ENCODE peak calls at places on chromosomes 5 and 9, in six cellular contexts. One of them, this sample, is unnamed.

GRCh38 chr5:146560205-146560812 is 44.3 kb upstream of the GPR151 start:
- DNase-seq in GM03348: peak; percentile 37
- DNase-seq in NCI-H2227 treated with DMSO at 0.1 percent for 48 hours: no peak
- DNase-seq in left lung: no peak
- DNase-seq in naive B cell: no peak
- DNase-seq in Calu3: no peak
- DNase-seq in this sample: peak; percentile 25

GRCh38 chr5:160159991-160160826 is 41.0 kb upstream of the PWWP2A start:
- DNase-seq in NCI-H2227 treated with DMSO at 0.1 percent for 48 hours: peak; percentile 33
- DNase-seq in Calu3: no peak
- DNase-seq in GM03348: no peak
- DNase-seq in left lung: no peak
- DNase-seq in naive B cell: no peak
- DNase-seq in this sample: no peak

GRCh38 chr5:58231041-58231440 is 228.8 kb downstream of the PLK2 start:
- DNase-seq in naive B cell: no peak
- DNase-seq in NCI-H2227 treated with DMSO at 0.1 percent for 48 hours: no peak
- DNase-seq in left lung: no peak
- DNase-seq in Calu3: no peak
- DNase-seq in GM03348: no peak
- DNase-seq in this sample: no peak

GRCh38 chr5:125227333-125228075 is 481.1 kb upstream of the ZNF608 start:
- DNase-seq in NCI-H2227 treated with DMSO at 0.1 percent for 48 hours: peak; percentile 8
- DNase-seq in Calu3: peak; percentile 66
- DNase-seq in naive B cell: no peak
- DNase-seq in left lung: no peak
- DNase-seq in GM03348: peak; percentile 17
- DNase-seq in this sample: peak; percentile 15

GRCh38 chr9:98559568-98559967 is 149.2 kb downstream of the GABBR2 start:
- DNase-seq in left lung: no peak
- DNase-seq in GM03348: no peak
- DNase-seq in Calu3: no peak
- DNase-seq in NCI-H2227 treated with DMSO at 0.1 percent for 48 hours: no peak
- DNase-seq in naive B cell: no peak
- DNase-seq in this sample: no peak

GRCh38 chr9:70504814-70505213 is 90.4 kb upstream of the KLF9 start:
- DNase-seq in GM03348: no peak
- DNase-seq in Calu3: no peak
- DNase-seq in left lung: no peak
- DNase-seq in NCI-H2227 treated with DMSO at 0.1 percent for 48 hours: no peak
- DNase-seq in naive B cell: no peak
- DNase-seq in this sample: peak; percentile 91

GRCh38 chr5:16050414-16050813 is 129.2 kb downstream of the MARCHF11 start:
- DNase-seq in Calu3: no peak
- DNase-seq in naive B cell: no peak
- DNase-seq in left lung: no peak
- DNase-seq in GM03348: no peak
- DNase-seq in NCI-H2227 treated with DMSO at 0.1 percent for 48 hours: no peak
- DNase-seq in this sample: no peak

GRCh38 chr5:14407746-14408175 is 173.8 kb upstream of the OTULINL start:
- DNase-seq in GM03348: peak; percentile 37
- DNase-seq in naive B cell: no peak
- DNase-seq in Calu3: no peak
- DNase-seq in NCI-H2227 treated with DMSO at 0.1 percent for 48 hours: no peak
- DNase-seq in left lung: no peak
- DNase-seq in this sample: peak; percentile 65

GRCh38 chr9:127181315-127181580 is 58.8 kb upstream of the ANGPTL2 start:
- DNase-seq in naive B cell: no peak
- DNase-seq in left lung: no peak
- DNase-seq in GM03348: no peak
- DNase-seq in Calu3: no peak
- DNase-seq in NCI-H2227 treated with DMSO at 0.1 percent for 48 hours: no peak
- DNase-seq in this sample: no peak

GRCh38 chr5:191949-192690 is 825 bp downstream of the LRRC14B start:
- DNase-seq in naive B cell: no peak
- DNase-seq in NCI-H2227 treated with DMSO at 0.1 percent for 48 hours: no peak
- DNase-seq in Calu3: no peak
- DNase-seq in GM03348: no peak
- DNase-seq in left lung: peak; percentile 75
- DNase-seq in this sample: no peak

GRCh38 chr5:132446621-132447020 is 44.0 kb downstream of the IRF1 start:
- DNase-seq in GM03348: peak; percentile 76
- DNase-seq in naive B cell: no peak
- DNase-seq in Calu3: no peak
- DNase-seq in left lung: no peak
- DNase-seq in NCI-H2227 treated with DMSO at 0.1 percent for 48 hours: no peak
- DNase-seq in this sample: peak; percentile 96

GRCh38 chr5:142872217-142872616 is 102.0 kb downstream of the ARHGAP26 start:
- DNase-seq in left lung: no peak
- DNase-seq in Calu3: no peak
- DNase-seq in naive B cell: no peak
- DNase-seq in GM03348: no peak
- DNase-seq in NCI-H2227 treated with DMSO at 0.1 percent for 48 hours: no peak
- DNase-seq in this sample: no peak